ENCODE peak calls at places on chromosomes 11 and 22, in four cellular contexts. One of them, this sample, is unnamed.
A peak's percentile ranks its signal among the peaks of the same experiment; 100 is the strongest.

GRCh38 chr22:34993548-34993947 is 72.4 kb upstream of the ISX start:
- DNase-seq in HepG2: no peak
- DNase-seq in H1: no peak
- DNase-seq in K562: no peak
- DNase-seq in this sample: no peak

GRCh38 chr22:30460147-30460546 is 11.7 kb downstream of the SEC14L3 start:
- DNase-seq in H1: no peak
- DNase-seq in HepG2: no peak
- DNase-seq in K562: no peak
- DNase-seq in this sample: no peak

GRCh38 chr11:32838505-32839274 is 9.0 kb downstream of the PRRG4 start:
- DNase-seq in HepG2: no peak
- DNase-seq in H1: no peak
- DNase-seq in K562: no peak
- DNase-seq in this sample: no peak

GRCh38 chr22:43487311-43488030 is 75.7 kb downstream of the MPPED1 start:
- DNase-seq in H1: no peak
- DNase-seq in HepG2: no peak
- DNase-seq in K562: no peak
- DNase-seq in this sample: no peak

GRCh38 chr22:50686794-50687193 is 14.2 kb downstream of the SHANK3 start:
- DNase-seq in HepG2: no peak
- DNase-seq in K562: no peak
- DNase-seq in H1: no peak
- DNase-seq in this sample: no peak

GRCh38 chr11:70024773-70025045 is 53.4 kb upstream of the ANO1 start:
- DNase-seq in HepG2: no peak
- DNase-seq in K562: no peak
- DNase-seq in H1: no peak
- DNase-seq in this sample: no peak

GRCh38 chr11:62430350-62430749 is 11.5 kb downstream of the SCGB1A1 start:
- DNase-seq in HepG2: no peak
- DNase-seq in K562: no peak
- DNase-seq in H1: no peak
- DNase-seq in this sample: no peak

GRCh38 chr11:65558785-65559509 is 788 bp upstream of the LTBP3 start:
- DNase-seq in H1: no peak
- DNase-seq in HepG2: no peak
- DNase-seq in K562: peak; percentile 7
- DNase-seq in this sample: no peak

DNA sequence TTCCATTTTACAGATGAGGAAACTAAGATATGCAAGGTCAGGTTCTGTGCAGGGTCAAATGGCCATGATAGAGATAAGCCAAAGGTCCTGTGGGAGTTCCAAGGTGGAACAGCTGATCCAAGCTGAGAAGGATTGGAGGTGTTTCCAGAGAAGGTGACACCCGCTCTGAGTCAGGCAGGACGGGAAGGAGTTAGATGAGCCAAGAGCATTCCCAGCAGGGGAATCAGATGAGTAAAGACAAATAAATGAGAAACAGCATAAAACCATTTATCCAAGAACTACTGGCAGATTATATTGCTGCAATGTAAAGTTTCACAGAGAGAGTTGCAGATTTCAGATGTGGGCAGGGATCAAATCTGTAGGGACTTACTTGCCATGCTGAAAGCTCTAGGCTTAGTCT is 18.9 kb upstream of the HEPHL1 start:
- DNase-seq in HepG2: no peak
- DNase-seq in H1: no peak
- DNase-seq in K562: no peak
- DNase-seq in this sample: no peak
- TF ChIP-seq CEBPB in HepG2: no peak
- TF ChIP-seq CEBPB in H1: no peak
- TF ChIP-seq CEBPB in K562: no peak
- TF ChIP-seq CEBPB in this sample: no peak

DNA sequence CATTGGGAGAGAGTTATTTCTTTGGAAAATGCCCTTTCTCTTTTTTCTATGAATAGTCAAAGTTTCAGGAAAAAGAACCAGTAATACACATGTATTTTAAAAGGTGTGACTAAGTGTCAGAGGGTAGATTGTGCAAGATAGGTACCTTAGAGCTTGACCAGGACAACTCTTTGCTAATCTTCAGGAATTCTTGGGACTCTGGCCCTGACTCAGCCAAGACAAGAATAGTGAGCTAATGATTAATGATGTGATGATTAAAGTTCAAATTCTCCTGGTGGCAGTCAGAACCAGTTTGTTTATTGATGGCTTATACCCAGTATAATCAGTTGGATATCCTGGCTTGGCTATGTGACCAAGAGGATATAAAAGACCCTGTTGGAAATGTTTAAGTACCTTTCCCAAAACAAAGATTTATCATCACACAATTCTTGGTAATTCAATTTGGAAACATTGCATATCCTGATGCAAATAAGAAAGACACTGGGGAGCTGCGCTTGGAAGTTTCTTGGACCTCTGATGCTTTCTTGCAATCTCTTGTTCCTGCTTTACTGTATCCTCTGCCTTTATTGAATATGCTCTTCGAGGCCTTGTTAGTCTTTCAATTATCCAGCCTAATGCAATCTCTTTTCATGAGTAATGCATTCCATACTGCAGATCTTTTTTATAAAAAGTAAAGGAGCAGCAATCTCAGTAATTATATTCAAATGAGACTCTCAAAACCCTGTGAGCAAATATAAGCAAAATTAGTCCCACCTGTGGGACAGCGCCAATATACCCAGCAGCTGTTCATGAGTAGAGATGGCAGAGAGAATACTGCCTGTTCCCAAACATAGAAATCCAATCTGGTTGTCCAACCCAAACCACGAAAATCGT is 48.0 kb upstream of the CEP126 start:
- DNase-seq in HepG2: peak; percentile 93
- DNase-seq in K562: no peak
- DNase-seq in H1: no peak
- DNase-seq in this sample: no peak
- TF ChIP-seq RFX5 in HepG2: no peak
- TF ChIP-seq RFX5 in K562: no peak
- TF ChIP-seq RFX5 in H1: no peak
- TF ChIP-seq RFX5 in this sample: no peak

DNA sequence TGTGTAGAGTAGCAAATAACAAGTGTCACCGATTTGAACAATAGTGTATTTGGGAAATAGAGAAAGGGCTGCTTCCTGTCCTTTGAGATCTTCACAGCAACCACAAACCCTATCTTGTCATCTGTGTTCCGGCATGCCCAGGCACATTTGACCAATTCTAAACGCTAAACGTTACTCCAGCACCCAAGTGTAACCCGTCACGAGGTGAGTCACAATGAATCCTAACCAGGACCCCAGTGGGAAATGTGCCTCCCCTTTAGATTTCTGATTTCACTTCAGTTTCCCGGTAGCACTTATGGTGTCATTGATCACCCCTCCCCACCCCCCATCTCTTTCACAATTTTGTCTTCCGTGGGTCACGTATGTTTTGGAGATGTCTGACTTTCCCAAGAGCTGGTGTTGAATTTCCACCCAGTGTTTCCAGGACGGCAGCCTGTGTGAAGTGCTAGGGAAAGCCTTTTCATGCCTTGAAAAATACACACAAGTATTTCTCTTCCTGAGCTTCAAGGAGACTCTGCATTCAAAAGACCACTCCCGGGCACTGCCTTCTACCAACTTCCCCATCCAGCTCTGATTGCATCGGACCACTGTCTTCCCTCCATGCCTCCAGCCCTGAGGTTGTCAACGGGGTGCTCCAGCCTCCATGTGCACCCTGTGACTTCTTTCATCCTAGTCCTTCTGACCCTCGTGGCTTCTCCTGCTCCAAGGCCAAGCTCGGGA is 10.5 kb upstream of the C11orf24 start:
- DNase-seq in H1: no peak
- DNase-seq in K562: peak; percentile 17
- DNase-seq in HepG2: no peak
- DNase-seq in this sample: peak; percentile 92
- TF ChIP-seq JUND in H1: no peak
- TF ChIP-seq JUND in K562: peak; percentile 47
- TF ChIP-seq JUND in HepG2: no peak
- TF ChIP-seq JUND in this sample: no peak

DNA sequence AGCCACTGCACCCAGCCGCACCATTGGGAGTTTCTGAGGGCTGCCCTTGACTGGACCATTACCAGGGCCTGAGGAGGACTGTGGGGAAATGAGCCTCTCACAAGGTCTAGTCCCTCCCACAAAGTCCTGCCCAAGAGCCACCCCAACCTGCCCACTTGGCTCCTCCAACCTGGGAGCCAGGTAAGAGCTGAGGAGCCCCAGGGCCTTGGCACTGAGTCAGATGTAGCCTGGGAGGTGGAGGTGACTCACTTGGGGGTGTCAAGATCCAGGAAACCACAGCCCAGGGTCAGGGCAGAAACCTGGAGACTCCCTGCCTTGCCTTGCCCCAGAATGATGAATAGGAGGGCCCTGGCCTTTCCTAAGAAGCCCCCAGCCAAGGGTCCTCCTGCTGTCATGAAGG is 25.8 kb upstream of the P2RY2 start:
- DNase-seq in K562: no peak
- DNase-seq in HepG2: no peak
- DNase-seq in H1: no peak
- DNase-seq in this sample: no peak
- TF ChIP-seq CEBPB in K562: no peak
- TF ChIP-seq CEBPB in HepG2: no peak
- TF ChIP-seq CEBPB in H1: no peak
- TF ChIP-seq CEBPB in this sample: no peak

DNA sequence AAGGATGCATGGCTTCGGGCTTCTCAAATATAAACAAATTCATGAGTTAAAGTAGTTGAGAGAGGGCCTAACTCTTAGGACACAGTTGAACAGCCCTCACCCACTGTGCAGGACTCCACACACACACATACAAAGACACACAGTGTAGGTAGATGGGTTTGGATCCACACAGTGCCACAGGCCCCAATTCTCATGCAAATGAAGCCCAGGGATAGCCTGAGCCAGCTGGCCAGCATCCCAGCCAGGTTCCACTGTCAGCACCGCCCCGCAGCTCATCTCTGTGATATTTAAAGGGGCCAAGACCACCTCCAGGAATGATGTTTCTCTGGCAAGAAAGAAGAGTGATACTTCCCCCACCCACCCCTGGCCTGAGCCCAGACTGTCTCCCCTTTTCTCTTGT is 11.7 kb downstream of the SLC35C1 start:
- DNase-seq in K562: no peak
- DNase-seq in HepG2: no peak
- DNase-seq in H1: no peak
- DNase-seq in this sample: no peak
- TF ChIP-seq RFX5 in K562: no peak
- TF ChIP-seq RFX5 in HepG2: no peak
- TF ChIP-seq RFX5 in H1: no peak
- TF ChIP-seq RFX5 in this sample: no peak